ENCODE peak calls at places on chromosomes 13 and 19, in seven cellular contexts. Q is neural crest cell, T is uterus, C is endothelial cell, U is gastrocnemius medialis, V is B cell, N is left ventricle myocardium inferior. H is an unnamed sample.

GRCh38 chr19:45344621-45345505 is 4.3 kb downstream of the KLC3 start:
- DNase-seq in Q (no peak), T (no peak), C (no peak), U (no peak), V (no peak), N (no peak), H (no peak)

GRCh38 chr19:45781282-45782161 is 768 bp downstream of the DMPK start:
- DNase-seq in Q (peak), T (no peak), C (no peak), U (peak), V (no peak), N (no peak), H (peak)

GRCh38 chr13:112882555-112883024 is 86.4 kb upstream of the MCF2L start:
- DNase-seq in Q (no peak), T (no peak), C (no peak), U (no peak), V (no peak), N (no peak), H (no peak)

GRCh38 chr19:34493038-34493648 is 11.6 kb downstream of the WTIP start:
- DNase-seq in Q (no peak), T (no peak), C (no peak), U (no peak), V (no peak), N (no peak), H (peak)

GRCh38 chr19:43651758-43652545 is 12.3 kb upstream of the CADM4 start:
- DNase-seq in Q (peak), T (peak), C (peak), U (peak), V (peak), N (no peak), H (peak)

GRCh38 chr13:44354322-44354721 is 19.3 kb upstream of the SERP2 start:
- DNase-seq in Q (no peak), T (no peak), C (no peak), U (no peak), V (no peak), N (no peak), H (no peak)

GRCh38 chr19:2337329-2337707 is 8.8 kb downstream of the SPPL2B start:
- DNase-seq in Q (peak), T (peak), C (no peak), U (no peak), V (no peak), N (no peak), H (no peak)

GRCh38 chr19:4914736-4915501 is 5.6 kb downstream of the UHRF1 start:
- DNase-seq in Q (no peak), T (no peak), C (no peak), U (no peak), V (no peak), N (no peak), H (no peak)

GRCh38 chr19:41913476-41914190 is 14.6 kb downstream of the ERFL start:
- DNase-seq in Q (no peak), T (no peak), C (no peak), U (no peak), V (no peak), N (no peak), H (no peak)

GRCh38 chr13:108195146-108195545 is 20.2 kb downstream of the LIG4 start:
- DNase-seq in Q (no peak), T (no peak), C (no peak), U (no peak), V (no peak), N (no peak), H (no peak)

GRCh38 chr19:58227964-58228583 is 640 bp upstream of the ZNF544 start:
- DNase-seq in Q (no peak), T (no peak), C (no peak), U (no peak), V (no peak), N (no peak), H (no peak)
- TF ChIP-seq CTCF in Q (no peak), T (no peak), C (no peak), U (no peak), V (no peak), N (no peak), H (no peak)

GRCh38 chr13:63124863-63125262 is 1709.2 kb upstream of the PCDH20 start:
- DNase-seq in Q (no peak), T (no peak), C (no peak), U (no peak), V (no peak), N (no peak), H (no peak)
- TF ChIP-seq CTCF in Q (peak), T (no peak), C (peak), U (no peak), V (no peak), N (peak), H (peak)

DNA sequence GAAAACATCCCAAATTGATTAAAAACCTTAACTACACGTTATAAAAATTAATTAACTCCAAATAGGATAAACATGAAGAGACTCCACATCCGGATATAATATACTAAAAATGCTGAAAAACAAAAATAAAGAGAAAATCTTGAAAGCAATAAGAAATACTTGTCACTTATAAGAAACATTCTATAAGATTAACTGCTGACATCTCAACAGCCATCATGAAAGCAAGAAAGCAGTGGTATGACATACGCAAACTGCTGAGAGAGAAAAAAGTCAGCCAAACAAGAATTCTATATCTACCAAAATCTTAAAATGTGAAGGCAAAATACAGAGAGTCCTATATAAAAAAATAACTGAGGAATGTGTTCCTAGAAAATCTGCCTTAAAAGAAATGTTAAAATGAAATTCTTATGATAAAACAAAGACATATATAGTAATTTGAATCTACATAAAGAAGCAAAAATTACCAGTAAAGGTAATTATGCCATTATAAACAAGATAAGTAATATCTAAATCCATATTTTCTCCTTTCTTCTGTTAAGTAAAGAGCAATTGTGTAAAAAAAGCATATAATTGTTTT is 1851.1 kb downstream of the PCDH9 start:
- DNase-seq in Q (no peak), T (no peak), C (no peak), U (no peak), V (no peak), N (no peak), H (no peak)
- TF ChIP-seq CTCF in Q (no peak), T (no peak), C (no peak), U (no peak), V (no peak), N (no peak), H (no peak)

DNA sequence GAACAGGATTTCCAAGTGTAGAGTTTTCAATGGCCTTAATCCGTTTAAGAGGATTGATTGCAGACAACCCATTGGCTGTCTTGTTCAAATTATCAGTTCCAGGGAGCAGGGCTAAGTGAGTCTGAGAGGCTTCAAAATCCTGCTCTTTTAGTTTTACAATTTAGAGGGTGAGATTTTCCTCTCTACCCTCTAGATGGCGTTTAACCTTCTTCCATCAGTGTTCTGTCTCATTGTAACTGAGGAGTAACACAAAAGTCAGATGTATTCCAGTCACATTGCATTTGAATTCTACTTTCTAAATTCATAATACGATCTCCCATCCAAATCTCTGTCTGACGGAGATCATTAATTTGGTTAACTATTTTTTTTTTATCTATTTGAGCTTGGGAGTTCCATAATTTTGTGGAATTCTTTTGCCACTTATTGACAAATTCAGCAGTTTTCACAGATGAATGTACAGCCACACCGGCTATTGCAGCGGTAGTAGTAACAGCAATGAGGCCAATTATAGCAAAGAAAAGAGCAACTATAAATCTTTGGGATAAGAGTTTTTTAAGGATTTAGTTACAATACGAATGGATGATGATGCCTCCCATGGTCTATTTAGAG is 7.8 kb upstream of the C19orf84 start:
- DNase-seq in Q (no peak), T (no peak), C (no peak), U (no peak), V (peak), N (no peak), H (no peak)
- TF ChIP-seq CTCF in Q (peak), T (peak), C (no peak), U (no peak), V (peak), N (peak), H (peak)

DNA sequence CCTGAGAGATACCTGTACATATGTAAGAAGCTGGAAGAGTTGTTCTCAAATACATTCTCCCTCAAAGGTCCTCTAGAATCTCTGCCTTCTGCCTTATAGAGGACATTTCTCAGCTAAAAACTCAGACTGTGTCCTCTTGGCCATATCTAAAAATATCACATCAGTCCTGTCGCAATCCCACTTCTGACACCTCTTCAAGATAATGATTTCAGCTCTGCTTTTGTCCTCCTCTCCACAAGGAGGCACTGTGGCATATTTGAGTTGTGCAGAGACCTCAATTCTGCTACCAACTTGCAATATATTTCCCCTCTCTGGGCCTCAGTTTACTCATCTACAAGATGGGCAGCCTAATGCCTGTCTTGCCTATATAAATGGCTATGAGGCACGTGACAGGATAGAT is 16.6 kb downstream of the ADAMTS10 start:
- DNase-seq in Q (no peak), T (no peak), C (no peak), U (no peak), V (no peak), N (no peak), H (no peak)
- TF ChIP-seq CTCF in Q (peak), T (no peak), C (peak), U (no peak), V (no peak), N (peak), H (no peak)

GRCh38 chr13:27788271-27788670 is 4.0 kb upstream of the GSX1 start:
- DNase-seq in Q (no peak), T (no peak), C (no peak), U (no peak), V (no peak), N (no peak), H (no peak)

GRCh38 chr13:27783111-27783510 is 9.2 kb upstream of the GSX1 start:
- DNase-seq in Q (no peak), T (no peak), C (no peak), U (no peak), V (no peak), N (no peak), H (no peak)
- TF ChIP-seq CTCF in Q (peak), T (no peak), C (no peak), U (no peak), V (no peak), N (peak), H (peak)